ENCODE peak calls at places on chromosomes 16 and 17, in four cellular contexts. One of them, this sample, is unnamed.

GRCh38 chr16:67101683-67102082 is 8.1 kb upstream of the PHAF1 start:
- DNase-seq in lower leg skin: no peak
- DNase-seq in Peyer's patch: no peak
- DNase-seq in right lobe of liver: no peak
- DNase-seq in this sample: no peak

GRCh38 chr16:47848481-47849109 is 307.2 kb downstream of the ABCC12 start:
- DNase-seq in lower leg skin: no peak
- DNase-seq in Peyer's patch: no peak
- DNase-seq in right lobe of liver: no peak
- DNase-seq in this sample: no peak

GRCh38 chr17:17001874-17002520 is 30.1 kb upstream of the TNFRSF13B start:
- DNase-seq in lower leg skin: peak; percentile 96
- DNase-seq in Peyer's patch: peak; percentile 90
- DNase-seq in right lobe of liver: peak; percentile 91
- DNase-seq in this sample: peak; percentile 44

GRCh38 chr17:65290616-65291015 is 153.4 kb downstream of the RGS9 start:
- DNase-seq in lower leg skin: peak; percentile 76
- DNase-seq in Peyer's patch: peak; percentile 88
- DNase-seq in right lobe of liver: no peak
- DNase-seq in this sample: no peak

GRCh38 chr17:76672270-76672851 is 28.8 kb upstream of the ST6GALNAC1 start:
- DNase-seq in lower leg skin: no peak
- DNase-seq in Peyer's patch: no peak
- DNase-seq in right lobe of liver: no peak
- DNase-seq in this sample: no peak

GRCh38 chr16:52553322-52553721 is 6.4 kb upstream of the TOX3 start:
- DNase-seq in lower leg skin: no peak
- DNase-seq in Peyer's patch: no peak
- DNase-seq in right lobe of liver: no peak
- DNase-seq in this sample: no peak

GRCh38 chr17:40321502-40322416 is 12.8 kb downstream of the RARA start:
- DNase-seq in lower leg skin: no peak
- DNase-seq in Peyer's patch: peak; percentile 53
- DNase-seq in right lobe of liver: no peak
- DNase-seq in this sample: no peak

GRCh38 chr17:74282587-74283370 is 8.7 kb downstream of the DNAI2 start:
- DNase-seq in lower leg skin: no peak
- DNase-seq in Peyer's patch: peak; percentile 51
- DNase-seq in right lobe of liver: no peak
- DNase-seq in this sample: no peak

GRCh38 chr17:83008526-83008925 is 70.9 kb upstream of the METRNL start:
- DNase-seq in lower leg skin: no peak
- DNase-seq in Peyer's patch: no peak
- DNase-seq in right lobe of liver: no peak
- DNase-seq in this sample: no peak

GRCh38 chr16:4339909-4340308 is 11.2 kb downstream of the PAM16 start:
- DNase-seq in lower leg skin: no peak
- DNase-seq in Peyer's patch: no peak
- DNase-seq in right lobe of liver: no peak
- DNase-seq in this sample: peak; percentile 64

GRCh38 chr17:58337126-58337599 is 8.6 kb upstream of the TSPOAP1 start:
- DNase-seq in lower leg skin: no peak
- DNase-seq in Peyer's patch: peak; percentile 85
- DNase-seq in right lobe of liver: no peak
- DNase-seq in this sample: no peak

GRCh38 chr17:2798679-2799078 is 2.4 kb downstream of the RAP1GAP2 start:
- DNase-seq in lower leg skin: no peak
- DNase-seq in Peyer's patch: no peak
- DNase-seq in right lobe of liver: no peak
- DNase-seq in this sample: no peak

GRCh38 chr16:85205747-85206471 is 93.6 kb upstream of the CIBAR2 start:
- DNase-seq in lower leg skin: no peak
- DNase-seq in Peyer's patch: peak; percentile 64
- DNase-seq in right lobe of liver: no peak
- DNase-seq in this sample: no peak

GRCh38 chr17:20202141-20202574 is 193.0 kb downstream of the SPECC1 start:
- DNase-seq in lower leg skin: no peak
- DNase-seq in Peyer's patch: no peak
- DNase-seq in right lobe of liver: no peak
- DNase-seq in this sample: no peak

GRCh38 chr17:80146121-80147034 is 550 bp downstream of the EIF4A3 start:
- DNase-seq in lower leg skin: peak; percentile 90
- DNase-seq in Peyer's patch: no peak
- DNase-seq in right lobe of liver: no peak
- DNase-seq in this sample: peak; percentile 27

GRCh38 chr17:8079291-8080207 is 8.0 kb downstream of the ALOX12B start:
- DNase-seq in lower leg skin: peak; percentile 94
- DNase-seq in Peyer's patch: peak; percentile 89
- DNase-seq in right lobe of liver: peak; percentile 70
- DNase-seq in this sample: peak; percentile 46

GRCh38 chr16:56547120-56547948 is 17.5 kb upstream of the MT4 start:
- DNase-seq in lower leg skin: no peak
- DNase-seq in Peyer's patch: no peak
- DNase-seq in right lobe of liver: no peak
- DNase-seq in this sample: no peak

DNA sequence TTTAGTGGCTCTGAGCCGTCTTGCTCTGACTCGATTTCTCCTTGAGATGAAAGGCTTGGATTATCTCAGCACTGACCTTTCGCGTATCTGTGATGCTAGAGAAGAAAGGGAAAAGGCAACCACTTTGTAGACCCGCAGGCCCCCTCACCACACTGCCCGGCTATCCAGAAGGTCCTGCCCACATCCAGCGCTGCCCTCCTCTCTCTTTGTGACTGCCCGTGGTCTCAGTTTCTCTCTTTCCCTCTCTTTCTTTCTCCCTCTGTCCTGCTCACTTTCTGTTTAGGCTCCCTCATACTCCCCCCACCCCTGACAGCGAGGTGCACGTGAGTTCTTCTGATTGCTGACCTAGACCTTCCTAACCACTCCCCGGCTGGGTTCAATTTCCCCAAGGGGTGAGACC is 12.8 kb upstream of the TBX21 start:
- DNase-seq in lower leg skin: no peak
- DNase-seq in Peyer's patch: no peak
- DNase-seq in right lobe of liver: no peak
- DNase-seq in this sample: no peak
- H3K4me3 ChIP-seq in lower leg skin: no peak overlapping the region
- H3K4me3 ChIP-seq in Peyer's patch: no peak overlapping the region
- H3K4me3 ChIP-seq in right lobe of liver: no peak overlapping the region
- H3K4me3 ChIP-seq in this sample: no peak overlapping the region

GRCh38 chr17:49942918-49943317 is 26.1 kb upstream of the DLX4 start:
- DNase-seq in lower leg skin: no peak
- DNase-seq in Peyer's patch: no peak
- DNase-seq in right lobe of liver: no peak
- DNase-seq in this sample: no peak

GRCh38 chr17:49944451-49944850 is 24.5 kb upstream of the DLX4 start:
- DNase-seq in lower leg skin: no peak
- DNase-seq in Peyer's patch: no peak
- DNase-seq in right lobe of liver: no peak
- DNase-seq in this sample: no peak

GRCh38 chr17:49939318-49939717 is 29.7 kb upstream of the DLX4 start:
- DNase-seq in lower leg skin: no peak
- DNase-seq in Peyer's patch: no peak
- DNase-seq in right lobe of liver: no peak
- DNase-seq in this sample: no peak

GRCh38 chr17:49946208-49946607 is 22.8 kb upstream of the DLX4 start:
- DNase-seq in lower leg skin: no peak
- DNase-seq in Peyer's patch: no peak
- DNase-seq in right lobe of liver: no peak
- DNase-seq in this sample: no peak

GRCh38 chr17:49941427-49941826 is 27.6 kb upstream of the DLX4 start:
- DNase-seq in lower leg skin: no peak
- DNase-seq in Peyer's patch: no peak
- DNase-seq in right lobe of liver: no peak
- DNase-seq in this sample: no peak
- TF ChIP-seq POLR2A in lower leg skin: no peak
- TF ChIP-seq POLR2A in Peyer's patch: no peak
- TF ChIP-seq POLR2A in right lobe of liver: no peak
- TF ChIP-seq POLR2A in this sample: no peak

GRCh38 chr16:68448360-68448970 is at the start of gene SMPD3:
- DNase-seq in lower leg skin: peak; percentile 96
- DNase-seq in Peyer's patch: peak; percentile 99
- DNase-seq in right lobe of liver: peak; percentile 95
- DNase-seq in this sample: peak; percentile 98
- H3K4me3 ChIP-seq in lower leg skin: no peak within 1 kb of the TSS
- H3K4me3 ChIP-seq in Peyer's patch: peak within 1 kb of the TSS; percentile 46
- H3K4me3 ChIP-seq in right lobe of liver: peak within 1 kb of the TSS; percentile 49
- H3K4me3 ChIP-seq in this sample: peak within 1 kb of the TSS; percentile 25

DNA sequence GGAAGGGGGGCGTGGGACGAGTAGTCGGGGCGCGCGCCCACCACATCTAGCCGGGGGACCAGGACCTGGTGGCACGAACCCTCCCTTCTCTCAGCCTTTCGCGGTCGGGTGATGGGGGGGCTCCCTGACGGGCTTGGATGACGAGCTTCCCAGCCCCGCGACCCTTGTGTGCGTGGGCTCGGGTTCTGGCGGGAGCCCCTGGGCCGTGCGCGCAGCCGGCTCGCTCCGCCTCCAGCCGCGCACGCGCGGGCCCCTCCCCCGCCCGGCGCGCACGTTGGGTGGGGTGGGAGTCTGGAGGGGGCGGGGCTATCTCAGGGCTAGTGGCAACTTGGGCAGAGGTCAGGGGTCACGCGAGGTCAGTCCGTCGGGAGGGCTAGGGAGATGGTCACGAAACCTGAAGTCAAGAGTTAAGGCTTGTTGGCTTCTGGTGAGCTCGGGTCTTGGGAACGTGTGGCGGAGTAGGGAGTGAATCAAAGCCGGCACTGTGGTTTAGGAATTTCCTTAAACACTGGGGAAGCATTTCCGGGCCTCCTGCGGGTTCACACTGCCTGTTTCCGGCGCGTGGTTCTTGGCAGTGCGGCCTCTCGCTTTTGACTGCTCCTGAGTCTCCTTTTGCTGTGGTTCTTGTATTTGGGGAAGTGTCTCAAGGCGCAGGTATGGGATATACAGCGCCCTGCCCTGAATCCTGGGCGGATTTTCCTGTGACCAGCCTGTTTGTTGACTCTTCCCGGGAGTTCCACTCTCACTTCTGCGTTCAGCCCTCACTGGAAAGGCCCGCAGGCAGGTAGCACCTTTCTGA is at the start of gene SRCAP:
- DNase-seq in lower leg skin: peak; percentile 98
- DNase-seq in Peyer's patch: peak; percentile 94
- DNase-seq in right lobe of liver: peak; percentile 94
- DNase-seq in this sample: peak; percentile 88
- TF ChIP-seq POLR2A in lower leg skin: peak; percentile 35
- TF ChIP-seq POLR2A in Peyer's patch: no peak
- TF ChIP-seq POLR2A in right lobe of liver: peak; percentile 62
- TF ChIP-seq POLR2A in this sample: peak; percentile 54

This sample was measured in endothelial cell of umbilical vein.